ENCODE peak calls at places on chromosomes 13 and 19, in six cellular contexts. S is heart left ventricle, Y is tibial nerve, J is tibial artery, L is mesenchymal stem cell, W is GM23248. G is an unnamed sample. For H3K4me1, the result is how much of the 10 kb centered on the place peaks cover.

GRCh38 chr13:100108913-100109507 is 20.1 kb downstream of the PCCA start:
- DNase-seq in S (no peak), Y (no peak), J (no peak), L (no peak), W (peak), G (no peak)

GRCh38 chr19:29687244-29687896 is 22.1 kb downstream of the PLEKHF1 start:
- DNase-seq in S (no peak), Y (no peak), J (peak), L (peak), W (peak), G (no peak)

GRCh38 chr19:47021536-47022139 is 2.0 kb downstream of the NPAS1 start:
- DNase-seq in S (no peak), Y (no peak), J (no peak), L (no peak), W (peak), G (peak)

GRCh38 chr19:28414748-28415147 is 798.2 kb downstream of the UQCRFS1 start:
- DNase-seq in S (no peak), Y (no peak), J (no peak), L (no peak), W (no peak), G (no peak)

GRCh38 chr19:57651654-57651996 is 17.1 kb upstream of the ZSCAN4 start:
- DNase-seq in S (no peak), Y (no peak), J (no peak), L (no peak), W (no peak), G (no peak)

GRCh38 chr19:16779539-16780163 is 49.5 kb upstream of the SIN3B start:
- DNase-seq in S (no peak), Y (no peak), J (no peak), L (peak), W (no peak), G (no peak)

GRCh38 chr13:84648069-84648640 is 765.9 kb upstream of the SLITRK1 start:
- DNase-seq in S (no peak), Y (no peak), J (no peak), L (no peak), W (peak), G (no peak)

GRCh38 chr13:92463134-92463533 is 763.5 kb upstream of the GPC6 start:
- DNase-seq in S (no peak), Y (no peak), J (no peak), L (no peak), W (no peak), G (no peak)

GRCh38 chr19:45729774-45730388 is 815 bp downstream of the FBXO46 start:
- DNase-seq in S (no peak), Y (no peak), J (no peak), L (peak), W (peak), G (no peak)

GRCh38 chr13:31334994-31335549 is 135.3 kb downstream of the B3GLCT start:
- DNase-seq in S (no peak), Y (no peak), J (no peak), L (no peak), W (no peak), G (no peak)

GRCh38 chr19:45470147-45471081 is 2.6 kb downstream of the FOSB start:
- DNase-seq in S (no peak), Y (no peak), J (peak), L (peak), W (peak), G (peak)

GRCh38 chr13:46278474-46278873 is 66.7 kb downstream of the LRRC63 start:
- DNase-seq in S (no peak), Y (no peak), J (no peak), L (no peak), W (no peak), G (no peak)

GRCh38 chr13:66405908-66406802 is 824.0 kb downstream of the PCDH9 start:
- DNase-seq in S (no peak), Y (no peak), J (no peak), L (peak), W (no peak), G (no peak)

GRCh38 chr19:16376649-16377048 is 52.0 kb downstream of the KLF2 start:
- DNase-seq in S (no peak), Y (no peak), J (no peak), L (peak), W (peak), G (peak)

GRCh38 chr13:29569253-29570057 is 26.0 kb downstream of the SLC7A1 start:
- DNase-seq in S (no peak), Y (no peak), J (no peak), L (no peak), W (no peak), G (no peak)

GRCh38 chr19:4052114-4052992 is 14.3 kb downstream of the ZBTB7A start:
- DNase-seq in S (no peak), Y (no peak), J (peak), L (no peak), W (peak), G (peak)

GRCh38 chr13:60226507-60226906 is 62.8 kb upstream of the DIAPH3 start:
- DNase-seq in S (no peak), Y (no peak), J (no peak), L (peak), W (peak), G (no peak)

GRCh38 chr13:43877788-43878187 is 1.8 kb downstream of the CCDC122 start:
- DNase-seq in S (no peak), Y (no peak), J (no peak), L (peak), W (no peak), G (no peak)

GRCh38 chr13:27650312-27650711 is 28.6 kb downstream of the POLR1D start:
- DNase-seq in S (no peak), Y (no peak), J (no peak), L (no peak), W (no peak), G (no peak)

GRCh38 chr19:16139752-16140151 is 3.7 kb upstream of the HSH2D start:
- DNase-seq in S (no peak), Y (no peak), J (no peak), L (no peak), W (no peak), G (no peak)

GRCh38 chr13:51976423-51976822 is 34.8 kb downstream of the ATP7B start:
- DNase-seq in S (no peak), Y (no peak), J (no peak), L (no peak), W (no peak), G (no peak)

GRCh38 chr13:112959701-112960542 is 9.1 kb upstream of the MCF2L start:
- DNase-seq in S (peak), Y (no peak), J (peak), L (no peak), W (no peak), G (peak)

GRCh38 chr19:11382898-11383705 is 1.0 kb downstream of the EPOR start:
- DNase-seq in S (peak), Y (no peak), J (peak), L (peak), W (peak), G (peak)

GRCh38 chr13:90867336-90867683 is 480.2 kb upstream of the MIR17HG start:
- DNase-seq in S (peak), Y (peak), J (peak), L (peak), W (peak), G (peak)

GRCh38 chr13:20566424-20566916 is 487 bp upstream of the IFT88 start:
- DNase-seq in S (no peak), Y (no peak), J (no peak), L (peak), W (peak), G (no peak)

GRCh38 chr13:60836821-60837220 is 439.8 kb downstream of the TDRD3 start:
- DNase-seq in S (no peak), Y (no peak), J (no peak), L (no peak), W (no peak), G (no peak)

GRCh38 chr19:10604460-10604980 is 17.4 kb upstream of the AP1M2 start:
- DNase-seq in S (peak), Y (no peak), J (no peak), L (no peak), W (no peak), G (peak)

GRCh38 chr19:13102666-13103584 is at the start of gene LYL1:
- DNase-seq in S (peak), Y (no peak), J (peak), L (no peak), W (no peak), G (peak)

GRCh38 chr13:76225815-76226489 is 589.8 kb downstream of the LMO7 start:
- DNase-seq in S (peak), Y (no peak), J (no peak), L (peak), W (no peak), G (no peak)

DNA sequence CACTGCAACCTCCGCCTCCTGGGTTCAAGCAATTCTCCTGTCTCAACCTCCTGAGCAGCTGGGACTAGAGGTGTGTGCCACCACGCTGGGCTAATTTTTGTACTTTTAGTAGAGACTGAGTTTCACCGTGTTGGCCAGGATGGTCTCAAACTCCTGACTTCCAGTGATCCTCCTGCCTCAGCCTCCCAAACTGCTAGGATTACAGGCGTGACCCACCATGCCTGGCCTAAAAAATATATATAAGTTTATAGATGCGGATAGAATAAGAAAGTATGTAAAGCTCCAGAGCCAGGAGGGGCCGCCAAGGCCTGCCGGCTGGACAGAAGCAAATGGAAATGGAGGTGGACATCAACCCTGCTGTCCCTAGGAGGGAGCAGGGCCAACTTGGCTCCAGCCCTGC is 66.0 kb downstream of the COL4A1 start:
- DNase-seq in S (no peak), Y (no peak), J (no peak), L (no peak), W (no peak), G (no peak)
- H3K4me1 ChIP-seq in S (under half), Y (under half), J (half or more), L (under half), W (under half), G (under half)

DNA sequence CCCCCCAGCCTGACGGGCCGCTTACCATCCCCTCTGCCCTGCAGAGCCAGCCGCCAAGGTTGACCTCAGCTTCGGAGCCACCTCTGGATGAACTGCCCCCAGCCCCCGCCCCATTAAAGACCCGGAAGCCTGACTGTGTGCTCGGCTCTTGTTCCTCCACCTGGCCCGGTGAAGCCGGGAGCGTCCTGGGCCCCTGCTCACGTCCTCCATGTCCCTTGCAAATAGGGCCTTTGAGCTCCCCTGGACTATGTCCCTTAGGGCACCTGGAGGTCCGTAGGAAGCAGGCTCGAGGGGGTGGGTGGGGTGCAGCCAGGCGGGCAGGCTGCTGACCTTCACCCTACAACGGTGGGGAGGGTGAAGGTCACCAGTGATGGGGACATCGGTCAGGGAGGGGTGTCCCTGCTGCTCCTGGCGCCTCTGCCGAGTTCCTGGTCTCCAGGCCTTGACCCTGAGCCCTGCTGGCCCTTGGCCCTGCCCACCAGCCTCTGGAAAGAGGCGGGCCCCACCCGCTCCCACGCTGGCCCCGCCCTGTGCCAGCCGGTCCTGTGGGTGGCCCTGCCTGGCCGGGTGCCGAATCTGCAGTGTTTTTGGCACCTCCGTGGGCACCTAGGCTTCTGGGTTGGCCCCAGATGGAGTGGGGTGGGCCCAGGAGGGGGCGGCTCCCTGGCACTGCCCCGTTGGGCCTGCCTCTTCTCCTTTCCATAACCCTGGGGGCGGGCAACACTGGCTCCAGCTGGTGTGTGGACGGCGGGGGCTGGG is 3.3 kb downstream of the ATP5F1D start:
- DNase-seq in S (peak), Y (no peak), J (peak), L (no peak), W (peak), G (peak)
- H3K4me1 ChIP-seq in S (under half), Y (under half), J (half or more), L (half or more), W (under half), G (half or more)

DNA sequence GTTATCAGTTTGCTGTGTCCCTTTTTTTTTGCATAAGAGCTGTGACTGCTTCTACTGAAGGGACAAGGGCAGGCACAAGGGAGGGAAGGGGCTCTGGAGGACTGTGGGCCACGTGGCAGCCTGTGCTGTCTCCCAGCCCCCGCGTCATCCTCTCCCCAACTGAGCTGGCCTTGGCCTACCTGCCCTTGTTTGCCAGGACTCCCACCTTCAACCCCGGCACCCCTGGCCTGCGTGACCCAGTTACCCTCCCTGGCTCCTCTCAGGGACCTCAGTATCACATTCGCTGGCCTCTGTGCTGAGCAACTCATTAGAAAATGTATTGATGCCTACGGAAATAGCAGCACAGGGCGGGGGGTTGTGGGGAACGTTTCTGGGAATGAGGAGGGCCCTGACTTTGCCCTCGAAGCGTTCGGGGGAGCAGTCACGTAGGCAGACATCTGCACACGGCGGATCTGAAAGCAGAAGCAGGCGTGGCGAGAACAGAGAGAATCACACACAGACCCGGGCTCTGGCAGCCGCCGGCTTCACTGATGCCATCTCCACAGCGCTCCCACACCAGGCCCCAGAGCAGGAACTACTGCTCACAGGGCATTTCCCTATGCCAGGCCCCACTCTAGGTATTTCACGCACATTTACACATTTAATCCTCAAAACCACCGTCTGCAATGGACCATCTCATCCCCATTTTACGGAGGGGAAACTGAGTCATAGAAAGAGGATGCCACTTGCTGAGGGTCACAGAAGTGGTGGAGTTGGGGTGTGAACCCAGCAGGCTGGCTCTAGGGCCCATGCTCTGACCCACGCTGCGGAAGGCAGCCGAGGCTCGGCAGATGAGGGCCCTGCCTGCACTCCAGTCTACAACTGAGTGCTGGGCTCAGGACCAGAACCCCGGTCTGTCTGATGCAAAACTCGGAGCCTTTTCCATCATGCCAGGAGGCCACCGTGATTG is 5.7 kb upstream of the ATF5 start:
- DNase-seq in S (no peak), Y (no peak), J (no peak), L (no peak), W (no peak), G (peak)
- H3K4me1 ChIP-seq in S (under half), Y (under half), J (under half), L (under half), W (under half), G (under half)

GRCh38 chr19:40279761-40280607 is 5.2 kb downstream of the AKT2 start:
- DNase-seq in S (no peak), Y (no peak), J (no peak), L (no peak), W (peak), G (no peak)
- H3K4me1 ChIP-seq in S (under half), Y (under half), J (half or more), L (half or more), W (half or more), G (under half)

DNA sequence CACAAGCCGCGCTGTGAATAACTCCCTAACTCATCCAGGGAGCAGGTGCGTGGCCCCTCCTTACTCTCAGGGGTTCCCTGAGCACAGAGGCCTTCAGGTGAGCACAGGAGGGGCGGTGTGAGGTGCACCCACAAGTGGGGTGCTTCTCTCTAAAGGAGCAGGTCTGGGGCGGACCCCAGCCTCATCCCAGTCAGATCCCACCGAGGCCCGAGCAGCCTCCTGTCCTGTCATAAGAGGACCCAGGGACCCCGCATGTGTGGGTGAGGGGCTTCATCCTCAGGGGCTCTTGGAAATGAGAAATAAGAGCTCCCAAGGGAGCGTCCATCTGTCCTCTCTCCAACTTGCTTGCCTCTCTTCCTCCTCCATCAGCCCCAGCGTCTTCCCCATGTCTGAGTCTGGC is 3.0 kb upstream of the LILRA5 start:
- DNase-seq in S (no peak), Y (no peak), J (no peak), L (no peak), W (no peak), G (no peak)
- H3K4me1 ChIP-seq in S (under half), Y (under half), J (under half), L (under half), W (under half), G (under half)

GRCh38 chr19:1873524-1874473 is 10.4 kb upstream of the KLF16 start:
- DNase-seq in S (peak), Y (no peak), J (peak), L (no peak), W (no peak), G (no peak)
- H3K4me1 ChIP-seq in S (under half), Y (under half), J (under half), L (under half), W (under half), G (under half)

G was measured in upper lobe of left lung.